ENCODE peak calls at places on chromosomes 7 and 10, in six cellular contexts. Y is ACHN; U is cerebellar nuclear complex; C is stimulated activated CD8-positive, alpha-beta memory T cell treated with anti-CD3 and anti-CD28 coated beads, Interleukin-2, amount 100 ng/mL, for 48 hours; A is Calu3; J is amniotic stem cell. E is an unnamed sample.

GRCh38 chr10:11874568-11875182 is 51.5 kb downstream of the PROSER2 start:
- DNase-seq in Y (no peak), U (no peak), C (peak), A (peak), J (no peak), E (peak)

GRCh38 chr7:106273009-106273695 is 11.6 kb downstream of the NAMPT start:
- DNase-seq in Y (no peak), U (no peak), C (no peak), A (no peak), J (no peak), E (no peak)

GRCh38 chr7:158541330-158542010 is 46.2 kb downstream of the PTPRN2 start:
- DNase-seq in Y (no peak), U (peak), C (peak), A (no peak), J (no peak), E (no peak)

GRCh38 chr7:96187735-96188622 is 133.9 kb downstream of the SLC25A13 start:
- DNase-seq in Y (no peak), U (no peak), C (no peak), A (no peak), J (no peak), E (no peak)

GRCh38 chr7:151046603-151047573 is 1.4 kb upstream of the ASIC3 start:
- DNase-seq in Y (no peak), U (no peak), C (no peak), A (no peak), J (peak), E (peak)

GRCh38 chr7:3649250-3649649 is 348.2 kb downstream of the SDK1 start:
- DNase-seq in Y (peak), U (no peak), C (no peak), A (peak), J (no peak), E (peak)

GRCh38 chr7:45105588-45106188 is 5.8 kb downstream of the TBRG4 start:
- DNase-seq in Y (no peak), U (no peak), C (no peak), A (no peak), J (no peak), E (no peak)

GRCh38 chr10:102726274-102726673 is 11.8 kb downstream of the SFXN2 start:
- DNase-seq in Y (no peak), U (no peak), C (no peak), A (no peak), J (no peak), E (no peak)

GRCh38 chr10:87865201-87866025 is 2.0 kb downstream of the PTEN start:
- DNase-seq in Y (no peak), U (no peak), C (no peak), A (no peak), J (no peak), E (peak)

GRCh38 chr7:78018541-78019456 is 220.2 kb downstream of the PHTF2 start:
- DNase-seq in Y (peak), U (no peak), C (no peak), A (peak), J (no peak), E (peak)

GRCh38 chr7:88661921-88662320 is 97.6 kb upstream of the ZNF804B start:
- DNase-seq in Y (no peak), U (no peak), C (no peak), A (no peak), J (no peak), E (no peak)

GRCh38 chr10:74827045-74827441 is 643 bp downstream of the KAT6B start:
- DNase-seq in Y (no peak), U (no peak), C (no peak), A (no peak), J (no peak), E (no peak)

GRCh38 chr7:74263399-74264120 is 9.4 kb upstream of the RFC2 start:
- DNase-seq in Y (no peak), U (no peak), C (no peak), A (no peak), J (no peak), E (no peak)

GRCh38 chr7:82904871-82905270 is 257.8 kb downstream of the PCLO start:
- DNase-seq in Y (no peak), U (no peak), C (no peak), A (no peak), J (no peak), E (no peak)

GRCh38 chr10:101566333-101567164 is 21.5 kb downstream of the POLL start:
- DNase-seq in Y (peak), U (no peak), C (no peak), A (no peak), J (no peak), E (no peak)

GRCh38 chr10:49700997-49701396 is 21.5 kb downstream of the C10orf53 start:
- DNase-seq in Y (peak), U (no peak), C (no peak), A (no peak), J (no peak), E (peak)

GRCh38 chr7:143385891-143386781 is 5.0 kb downstream of the ZYX start:
- DNase-seq in Y (no peak), U (no peak), C (no peak), A (no peak), J (no peak), E (no peak)

GRCh38 chr7:48438196-48438595 is 266.9 kb downstream of the ABCA13 start:
- DNase-seq in Y (no peak), U (no peak), C (no peak), A (no peak), J (no peak), E (no peak)

GRCh38 chr7:11830582-11831382 is 1.2 kb downstream of the THSD7A start:
- DNase-seq in Y (peak), U (no peak), C (no peak), A (peak), J (no peak), E (no peak)

GRCh38 chr10:3122486-3123205 is 49.9 kb downstream of the PITRM1 start:
- DNase-seq in Y (no peak), U (no peak), C (no peak), A (no peak), J (no peak), E (no peak)

E was measured in HT-29.